ENCODE peak calls at places on chromosomes 2 and 18, in six cellular contexts. U is AG09309; M is ovary; S is CD4-positive, alpha-beta T cell; Y is GM20000; N is HCT116. H is an unnamed sample.

GRCh38 chr18:49206717-49207116 is 253.7 kb downstream of the DYM start:
- DNase-seq in U (no peak), M (no peak), S (no peak), Y (no peak), N (no peak), H (no peak)

GRCh38 chr2:59888015-59888414 is 665.4 kb downstream of the BCL11A start:
- DNase-seq in U (no peak), M (no peak), S (peak; percentile 42), Y (peak; percentile 52), N (no peak), H (no peak)

GRCh38 chr2:95077893-95078603 is 43.6 kb downstream of the MRPS5 start:
- DNase-seq in U (no peak), M (no peak), S (no peak), Y (peak; percentile 2), N (no peak), H (no peak)

GRCh38 chr2:175880-176800 is 87.7 kb downstream of the SH3YL1 start:
- DNase-seq in U (no peak), M (peak; percentile 37), S (peak; percentile 52), Y (no peak), N (no peak), H (no peak)

GRCh38 chr18:57087985-57088384 is 58.9 kb upstream of the BOD1L2 start:
- DNase-seq in U (no peak), M (no peak), S (no peak), Y (no peak), N (peak; percentile 6), H (no peak)

GRCh38 chr2:64374686-64375085 is 79.3 kb upstream of the LGALSL start:
- DNase-seq in U (no peak), M (no peak), S (no peak), Y (no peak), N (no peak), H (peak; percentile 27)

GRCh38 chr2:40209728-40210127 is 242.2 kb downstream of the SLC8A1 start:
- DNase-seq in U (no peak), M (no peak), S (no peak), Y (no peak), N (no peak), H (no peak)

GRCh38 chr2:45607701-45608100 is 3.4 kb downstream of the SRBD1 start:
- DNase-seq in U (no peak), M (no peak), S (no peak), Y (no peak), N (peak; percentile 26), H (no peak)

GRCh38 chr2:233213975-233214374 is 37.5 kb upstream of the ATG16L1 start:
- DNase-seq in U (no peak), M (no peak), S (no peak), Y (no peak), N (no peak), H (no peak)

GRCh38 chr18:11408555-11408954 is 200.8 kb upstream of the SLC35G4 start:
- DNase-seq in U (no peak), M (no peak), S (no peak), Y (no peak), N (no peak), H (no peak)

GRCh38 chr2:74374509-74375205 is 5.5 kb downstream of the DCTN1 start:
- DNase-seq in U (no peak), M (no peak), S (no peak), Y (no peak), N (no peak), H (peak; percentile 78)

GRCh38 chr18:22166070-22166972 is 3.1 kb upstream of the GATA6 start:
- DNase-seq in U (no peak), M (peak; percentile 82), S (no peak), Y (no peak), N (no peak), H (peak; percentile 67)

GRCh38 chr2:165074884-165075283 is 119.6 kb upstream of the SLC38A11 start:
- DNase-seq in U (no peak), M (no peak), S (no peak), Y (no peak), N (no peak), H (no peak)

GRCh38 chr2:7803515-7803914 is 878.3 kb upstream of the ID2 start:
- DNase-seq in U (no peak), M (no peak), S (no peak), Y (no peak), N (no peak), H (no peak)

GRCh38 chr2:125630377-125630776 is 1025.6 kb upstream of the GYPC start:
- DNase-seq in U (no peak), M (no peak), S (no peak), Y (no peak), N (no peak), H (no peak)

GRCh38 chr18:42030586-42031182 is 75.7 kb downstream of the PIK3C3 start:
- DNase-seq in U (no peak), M (no peak), S (no peak), Y (peak; percentile 5), N (no peak), H (no peak)

GRCh38 chr2:233871432-233871831 is 3.2 kb upstream of the MSL3B start:
- DNase-seq in U (no peak), M (no peak), S (no peak), Y (no peak), N (no peak), H (no peak)

GRCh38 chr2:239959059-239959971 is 65.8 kb downstream of the NDUFA10 start:
- DNase-seq in U (no peak), M (peak; percentile 59), S (no peak), Y (no peak), N (no peak), H (no peak)

GRCh38 chr2:241891315-241891987 is 21.9 kb downstream of the RTP5 start:
- DNase-seq in U (no peak), M (no peak), S (no peak), Y (no peak), N (no peak), H (no peak)

GRCh38 chr2:238942941-238943715 is 95.2 kb downstream of the TWIST2 start:
- DNase-seq in U (no peak), M (no peak), S (no peak), Y (no peak), N (no peak), H (no peak)

GRCh38 chr18:30150466-30151019 is 892.0 kb downstream of the DSC3 start:
- DNase-seq in U (no peak), M (no peak), S (no peak), Y (no peak), N (no peak), H (no peak)

GRCh38 chr2:149613712-149614111 is 26.1 kb upstream of the MMADHC start:
- DNase-seq in U (peak; percentile 71), M (no peak), S (no peak), Y (no peak), N (no peak), H (no peak)

GRCh38 chr18:50819027-50819726 is 639 bp downstream of the MRO start:
- DNase-seq in U (no peak), M (peak; percentile 30), S (no peak), Y (no peak), N (no peak), H (peak; percentile 33)

GRCh38 chr2:23299796-23300195 is 85.2 kb upstream of the KLHL29 start:
- DNase-seq in U (no peak), M (no peak), S (no peak), Y (no peak), N (no peak), H (no peak)

GRCh38 chr2:209422191-209422754 is 1.6 kb upstream of the MAP2 start:
- DNase-seq in U (no peak), M (no peak), S (no peak), Y (no peak), N (no peak), H (no peak)

GRCh38 chr2:186726938-186727337 is 33.1 kb downstream of the FAM171B start:
- DNase-seq in U (no peak), M (no peak), S (no peak), Y (no peak), N (no peak), H (no peak)

GRCh38 chr2:217993817-217994459 is 8.9 kb downstream of the TNS1 start:
- DNase-seq in U (no peak), M (peak; percentile 67), S (peak; percentile 58), Y (peak; percentile 75), N (no peak), H (peak; percentile 70)

GRCh38 chr2:64699712-64700111 is 46.0 kb upstream of the SERTAD2 start:
- DNase-seq in U (no peak), M (no peak), S (no peak), Y (no peak), N (no peak), H (no peak)

GRCh38 chr2:143732076-143732475 is 602.9 kb downstream of the ARHGAP15 start:
- DNase-seq in U (no peak), M (no peak), S (no peak), Y (no peak), N (no peak), H (no peak)

GRCh38 chr2:28993211-28993960 is 12.3 kb downstream of the TOGARAM2 start:
- DNase-seq in U (no peak), M (no peak), S (no peak), Y (no peak), N (no peak), H (no peak)

GRCh38 chr2:238216651-238217184 is 13.2 kb upstream of the ILKAP start:
- DNase-seq in U (no peak), M (no peak), S (no peak), Y (no peak), N (no peak), H (no peak)

GRCh38 chr18:24111936-24112335 is 26.9 kb upstream of the CABYR start:
- DNase-seq in U (no peak), M (no peak), S (no peak), Y (no peak), N (peak; percentile 7), H (no peak)
- TF ChIP-seq CTCF in U (no peak), M (no peak), S (no peak), Y (no peak), N (peak; percentile 20), H (no peak)

GRCh38 chr2:47653909-47654789 is 128.8 kb upstream of the MSH6 start:
- DNase-seq in U (no peak), M (peak; percentile 45), S (no peak), Y (no peak), N (no peak), H (no peak)
- TF ChIP-seq CTCF in U (no peak), M (no peak), S (no peak), Y (no peak), N (peak; percentile 62), H (peak; percentile 11)

DNA sequence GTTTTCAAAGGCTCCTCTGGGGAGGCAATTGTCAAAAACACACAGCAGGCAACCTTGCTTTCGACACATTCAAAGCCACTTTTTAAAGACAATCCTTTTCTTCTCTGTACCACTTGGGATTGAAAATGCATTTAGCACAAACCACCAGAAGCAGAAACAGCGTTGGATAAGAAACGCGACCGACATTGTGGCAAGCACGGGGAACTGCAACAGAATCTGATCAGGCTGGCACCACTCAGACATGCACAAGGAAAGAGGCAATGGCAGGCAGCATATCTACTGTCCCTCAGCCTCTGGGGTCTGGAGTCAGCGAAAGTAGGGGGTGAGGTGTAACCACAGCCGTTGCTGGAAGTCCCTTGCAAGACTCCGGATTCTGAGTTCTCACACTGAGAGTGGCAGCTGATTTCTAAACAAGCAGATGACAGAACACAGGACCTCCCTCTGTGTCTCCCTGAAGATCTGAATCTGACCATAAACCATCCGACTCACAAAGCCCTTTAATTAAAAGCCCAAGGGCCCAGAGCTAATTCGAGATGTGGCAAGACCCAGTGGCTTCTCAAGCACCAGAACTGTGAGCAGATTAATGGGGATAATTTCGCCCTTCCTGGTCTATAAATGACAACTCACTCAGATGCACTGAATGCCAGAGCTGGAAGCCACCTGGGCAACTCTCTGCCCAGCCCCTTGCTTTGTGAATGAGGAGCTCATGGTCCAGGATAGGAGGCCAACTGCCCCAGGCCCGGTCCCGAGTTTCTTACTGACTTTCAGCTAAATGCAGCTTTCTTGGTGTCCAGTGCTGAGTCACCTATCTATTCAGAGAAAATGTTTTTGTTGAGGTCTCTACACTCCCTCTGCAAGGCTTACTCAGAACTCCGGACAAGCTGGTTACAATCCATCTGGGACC is 29.6 kb downstream of the CYRIA start:
- DNase-seq in U (no peak), M (no peak), S (no peak), Y (no peak), N (no peak), H (no peak)
- TF ChIP-seq CTCF in U (peak; percentile 1), M (no peak), S (no peak), Y (no peak), N (no peak), H (peak; percentile 16)

GRCh38 chr2:62467475-62468321 is 38.3 kb downstream of the TMEM17 start:
- DNase-seq in U (no peak), M (peak; percentile 46), S (no peak), Y (no peak), N (no peak), H (peak; percentile 41)
- TF ChIP-seq CTCF in U (peak; percentile 39), M (no peak), S (no peak), Y (no peak), N (no peak), H (no peak)

H was measured in left ventricle myocardium inferior.